ENCODE peak calls at places on chromosomes 2 and 18, in six cellular contexts. K, S, M, C, P and Y are unnamed samples.

GRCh38 chr2:171403181-171403580 is 30.6 kb downstream of the METTL8 start:
- DNase-seq in K (no peak), S (peak; percentile 33), M (no peak), C (no peak), P (no peak), Y (no peak)

GRCh38 chr2:176187306-176188217 is 906 bp upstream of the HOXD1 start:
- DNase-seq in K (no peak), S (no peak), M (no peak), C (peak; percentile 12), P (no peak), Y (peak; percentile 15)

GRCh38 chr2:112958428-112959108 is 19.2 kb upstream of the IL36G start:
- DNase-seq in K (peak; percentile 29), S (peak; percentile 78), M (peak; percentile 67), C (peak; percentile 13), P (peak; percentile 30), Y (peak; percentile 16)

GRCh38 chr2:45014016-45014702 is 4.9 kb upstream of the SIX2 start:
- DNase-seq in K (peak; percentile 4), S (peak; percentile 69), M (peak; percentile 55), C (peak; percentile 30), P (no peak), Y (no peak)

GRCh38 chr18:43830303-43830702 is 553.0 kb upstream of the SYT4 start:
- DNase-seq in K (no peak), S (no peak), M (no peak), C (no peak), P (no peak), Y (no peak)

GRCh38 chr2:44970846-44971450 is 29.4 kb downstream of the SIX3 start:
- DNase-seq in K (no peak), S (no peak), M (peak; percentile 59), C (no peak), P (peak; percentile 53), Y (no peak)

GRCh38 chr18:25099838-25100393 is 252.1 kb downstream of the ZNF521 start:
- DNase-seq in K (no peak), S (peak; percentile 44), M (peak; percentile 51), C (no peak), P (no peak), Y (no peak)

GRCh38 chr2:206477296-206477695 is 34.0 kb downstream of the ADAM23 start:
- DNase-seq in K (no peak), S (peak; percentile 35), M (peak; percentile 61), C (no peak), P (peak; percentile 43), Y (peak; percentile 74)

GRCh38 chr18:30160124-30160523 is 882.4 kb downstream of the DSC3 start:
- DNase-seq in K (no peak), S (no peak), M (no peak), C (no peak), P (no peak), Y (no peak)

GRCh38 chr2:206558492-206558891 is 83.8 kb upstream of the FAM237A start:
- DNase-seq in K (no peak), S (peak; percentile 3), M (peak; percentile 44), C (no peak), P (no peak), Y (no peak)

GRCh38 chr2:177165731-177166711 is 46.6 kb upstream of the HNRNPA3 start:
- DNase-seq in K (no peak), S (peak; percentile 71), M (peak; percentile 47), C (peak; percentile 27), P (no peak), Y (no peak)

GRCh38 chr2:156436477-156437085 is 402 bp downstream of the GPD2 start:
- DNase-seq in K (no peak), S (peak; percentile 25), M (peak; percentile 37), C (peak; percentile 30), P (no peak), Y (no peak)

GRCh38 chr2:188158337-188159100 is 133.2 kb upstream of the GULP1 start:
- DNase-seq in K (no peak), S (peak; percentile 22), M (no peak), C (no peak), P (peak; percentile 4), Y (no peak)

GRCh38 chr18:61531891-61532290 is 198.7 kb downstream of the CDH20 start:
- DNase-seq in K (no peak), S (no peak), M (no peak), C (no peak), P (no peak), Y (no peak)

GRCh38 chr18:32920796-32921787 is 148.3 kb upstream of the KLHL14 start:
- DNase-seq in K (no peak), S (peak; percentile 95), M (peak; percentile 95), C (no peak), P (peak; percentile 6), Y (no peak)

GRCh38 chr18:65748321-65748720 is 2.5 kb upstream of the CDH7 start:
- DNase-seq in K (no peak), S (no peak), M (no peak), C (no peak), P (no peak), Y (no peak)

GRCh38 chr2:77484026-77484425 is 38.1 kb downstream of the LRRTM4 start:
- DNase-seq in K (no peak), S (no peak), M (no peak), C (no peak), P (no peak), Y (no peak)